ENCODE peak calls at places on chromosomes 13 and 19, in four cellular contexts. P, G, Y and C are unnamed samples.

GRCh38 chr13:113976711-113977684 is 3.1 kb upstream of the C13orf46 start:
- DNase-seq in P (no peak), G (peak; percentile 56), Y (no peak), C (peak; percentile 77)

GRCh38 chr19:44570984-44571684 is 41.7 kb upstream of the CEACAM20 start:
- DNase-seq in P (no peak), G (peak; percentile 84), Y (peak; percentile 50), C (peak; percentile 81)

GRCh38 chr19:34430738-34431625 is 2.8 kb downstream of the UBA2 start:
- DNase-seq in P (no peak), G (peak; percentile 72), Y (no peak), C (peak; percentile 58)

GRCh38 chr19:751501-752341 is 809 bp downstream of the MISP start:
- DNase-seq in P (no peak), G (peak; percentile 87), Y (no peak), C (peak; percentile 84)

GRCh38 chr13:100899720-100900316 is 225.2 kb upstream of the TMTC4 start:
- DNase-seq in P (no peak), G (no peak), Y (no peak), C (no peak)

GRCh38 chr13:109211616-109212015 is 574.8 kb downstream of the IRS2 start:
- DNase-seq in P (no peak), G (no peak), Y (no peak), C (peak; percentile 64)

GRCh38 chr13:40503026-40503425 is 163.4 kb downstream of the FOXO1 start:
- DNase-seq in P (no peak), G (peak; percentile 14), Y (no peak), C (no peak)

GRCh38 chr19:11736696-11737095 is 2.0 kb downstream of the ZNF823 start:
- DNase-seq in P (no peak), G (peak; percentile 61), Y (no peak), C (peak; percentile 77)

GRCh38 chr19:38742906-38743305 is 1.4 kb downstream of the CAPN12 start:
- DNase-seq in P (no peak), G (no peak), Y (no peak), C (no peak)

GRCh38 chr13:23323946-23324709 is 109.4 kb downstream of the SACS start:
- DNase-seq in P (no peak), G (no peak), Y (no peak), C (peak; percentile 7)
- TF ChIP-seq CTCF in P (no peak), G (no peak), Y (no peak), C (no peak)

GRCh38 chr19:1766800-1767352 is 13.6 kb downstream of the ONECUT3 start:
- DNase-seq in P (no peak), G (no peak), Y (no peak), C (no peak)

GRCh38 chr19:1767464-1767933 is 14.2 kb downstream of the ONECUT3 start:
- DNase-seq in P (no peak), G (peak; percentile 12), Y (peak; percentile 80), C (no peak)

GRCh38 chr19:1769645-1769985 is 16.3 kb downstream of the ONECUT3 start:
- DNase-seq in P (no peak), G (no peak), Y (no peak), C (no peak)

GRCh38 chr19:1768918-1769644 is 15.8 kb downstream of the ONECUT3 start:
- DNase-seq in P (no peak), G (no peak), Y (no peak), C (no peak)

DNA sequence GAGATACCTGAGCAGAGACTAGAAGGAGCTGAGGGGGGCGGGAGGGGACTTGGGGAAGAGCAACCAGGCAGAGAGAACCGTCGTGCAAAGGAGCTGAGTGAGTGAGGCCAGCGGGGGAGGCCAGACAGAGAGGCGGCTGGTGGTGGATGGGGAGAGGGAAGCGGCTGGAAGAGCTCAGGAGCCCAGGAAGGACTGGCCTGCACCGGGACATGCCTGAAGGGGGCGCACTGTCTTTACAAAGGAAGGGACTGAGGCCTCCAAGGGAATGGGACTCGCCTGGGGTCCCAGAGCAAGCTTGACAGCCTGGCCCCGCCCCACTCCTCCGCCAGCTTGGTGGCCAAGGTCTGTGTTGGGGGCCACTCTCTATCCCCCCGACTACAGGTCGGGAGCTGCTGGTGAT is 14.9 kb downstream of the ONECUT3 start:
- DNase-seq in P (no peak), G (peak; percentile 18), Y (no peak), C (no peak)
- TF ChIP-seq CTCF in P (no peak), G (no peak), Y (no peak), C (peak; percentile 67)

GRCh38 chr19:10155834-10156233 is 36.1 kb upstream of the EIF3G start:
- DNase-seq in P (no peak), G (peak; percentile 71), Y (no peak), C (no peak)
- TF ChIP-seq CTCF in P (no peak), G (peak; percentile 19), Y (no peak), C (peak; percentile 37)

DNA sequence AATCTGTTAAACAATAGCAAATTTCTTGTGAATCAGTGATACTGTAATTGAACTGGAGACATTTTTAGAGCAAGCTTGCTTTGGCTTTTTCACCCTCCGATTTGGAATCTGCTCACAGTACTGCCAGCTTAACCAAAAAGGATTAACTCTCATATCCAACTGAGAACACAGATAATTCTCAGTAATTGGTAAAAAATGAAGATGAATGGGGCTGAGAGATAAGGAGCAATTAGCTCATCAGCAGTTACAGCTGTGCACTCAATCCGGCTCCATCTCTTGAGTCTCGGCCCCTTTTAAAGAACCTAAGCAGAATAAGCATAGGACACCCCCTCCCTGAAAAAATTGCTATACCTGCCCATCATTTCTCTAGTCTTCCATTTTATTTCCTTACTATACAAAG is 242.4 kb downstream of the DACH1 start:
- DNase-seq in P (no peak), G (no peak), Y (no peak), C (no peak)
- TF ChIP-seq CTCF in P (no peak), G (no peak), Y (no peak), C (no peak)

DNA sequence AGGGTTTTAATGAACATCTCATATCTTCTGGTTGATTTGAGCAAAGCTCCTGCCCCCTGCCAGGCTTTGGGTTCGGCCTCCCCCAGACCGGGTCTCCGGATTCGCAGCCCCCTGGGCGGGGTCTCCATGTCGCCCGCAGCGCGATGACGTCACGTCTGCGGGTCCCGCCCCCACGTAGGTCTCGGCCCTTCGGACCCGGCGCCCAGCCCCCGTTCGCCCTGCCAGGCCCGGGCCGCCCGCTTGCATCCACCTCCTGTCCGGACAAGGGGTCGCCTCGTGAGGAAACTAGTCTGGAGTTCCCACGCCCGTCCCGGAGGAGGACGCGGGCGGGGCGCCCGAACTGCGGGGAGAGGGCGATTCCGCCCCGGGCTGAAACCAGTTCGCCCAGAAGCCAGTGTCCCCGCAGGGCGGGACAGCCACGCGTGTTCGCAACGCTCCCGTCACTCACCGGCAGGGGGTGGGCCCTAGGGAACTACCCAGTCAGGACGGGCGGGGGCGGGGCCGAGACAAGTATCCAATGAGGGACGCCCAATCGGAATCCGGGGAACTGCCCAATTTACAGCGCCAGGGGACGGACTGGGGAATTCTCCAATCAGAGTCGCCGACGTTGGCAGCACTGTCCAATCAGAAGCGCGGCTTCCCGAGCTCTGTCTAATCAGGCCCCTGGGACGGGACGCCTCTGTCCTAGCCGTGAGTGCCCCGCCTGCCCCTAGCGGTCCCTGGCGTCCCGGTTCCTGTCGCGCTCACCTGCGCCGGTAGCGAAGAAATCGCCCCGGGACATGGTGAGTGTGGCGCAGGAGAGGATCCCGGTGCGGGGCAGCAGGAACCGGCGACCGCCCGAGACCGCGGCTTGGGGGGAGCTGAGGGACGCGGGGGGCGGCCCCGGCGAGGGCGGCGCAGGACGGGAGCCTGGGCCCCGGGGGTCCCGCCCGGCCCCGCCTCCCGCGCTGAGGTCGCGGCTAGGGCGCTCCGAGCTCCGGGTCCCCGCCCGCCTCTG is at the start of gene ZNF555:
- DNase-seq in P (peak; percentile 100), G (peak; percentile 99), Y (peak; percentile 98), C (peak; percentile 99)
- TF ChIP-seq CTCF in P (peak; percentile 70), G (peak; percentile 20), Y (peak; percentile 39), C (peak; percentile 83)

DNA sequence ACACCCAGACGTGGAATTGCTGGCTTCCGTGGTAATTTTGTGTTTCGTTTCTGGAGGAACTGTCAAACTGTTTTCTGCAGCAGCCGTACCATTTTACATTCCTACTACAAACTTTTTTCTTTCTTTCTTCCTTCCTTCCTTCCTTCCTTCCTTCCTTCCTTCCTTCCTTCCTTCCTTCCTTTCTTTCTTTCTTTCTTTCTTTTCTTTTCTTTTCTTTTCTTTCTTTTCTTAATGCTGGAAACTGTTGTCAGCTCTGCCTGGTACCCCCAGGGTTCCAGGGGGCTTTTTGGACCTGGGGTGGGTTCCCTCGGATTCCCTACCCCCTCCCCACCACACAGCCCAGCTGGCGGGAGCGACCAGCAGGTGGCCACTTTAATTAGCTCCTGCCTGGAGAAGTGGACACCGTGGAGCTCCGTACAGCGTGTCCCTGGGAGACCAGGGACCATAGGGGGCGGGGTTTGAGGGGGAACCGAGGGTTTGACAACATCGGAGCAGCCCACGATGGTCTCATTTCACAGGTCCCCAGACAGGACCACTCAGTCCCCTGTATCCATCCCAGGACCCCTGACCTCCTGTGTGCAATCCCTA is 24.4 kb downstream of the CELF5 start:
- DNase-seq in P (no peak), G (no peak), Y (no peak), C (no peak)
- TF ChIP-seq CTCF in P (no peak), G (no peak), Y (no peak), C (no peak)